ENCODE peak calls at places on chromosome 16, in five cellular contexts. F is NCI-H1694, D is NCI-H345, W is lung microvascular endothelial cell, H is posterior vena cava. E is an unnamed sample.

GRCh38 chr16:86128246-86128645 is 229.3 kb downstream of the IRF8 start:
- DNase-seq in F (no peak), D (no peak), W (no peak), H (no peak), E (no peak)

GRCh38 chr16:16075463-16076399 is 126.3 kb downstream of the ABCC1 start:
- DNase-seq in F (no peak), D (no peak), W (no peak), H (peak), E (peak)

GRCh38 chr16:49952386-49952785 is 72.6 kb upstream of the CNEP1R1 start:
- DNase-seq in F (no peak), D (no peak), W (no peak), H (peak), E (no peak)

GRCh38 chr16:88965826-88966480 is 11.1 kb downstream of the CBFA2T3 start:
- DNase-seq in F (no peak), D (no peak), W (no peak), H (no peak), E (no peak)

GRCh38 chr16:12613131-12613991 is 190.3 kb downstream of the CPPED1 start:
- DNase-seq in F (no peak), D (no peak), W (no peak), H (no peak), E (no peak)

GRCh38 chr16:88743693-88744519 is 37.6 kb downstream of the CTU2 start:
- DNase-seq in F (peak), D (peak), W (peak), H (peak), E (no peak)

GRCh38 chr16:22848451-22848850 is 34.5 kb downstream of the HS3ST2 start:
- DNase-seq in F (no peak), D (no peak), W (no peak), H (no peak), E (no peak)

GRCh38 chr16:11994187-11995119 is 17.9 kb downstream of the SNX29 start:
- DNase-seq in F (no peak), D (no peak), W (peak), H (no peak), E (no peak)

GRCh38 chr16:85674828-85675227 is 13.9 kb downstream of the GINS2 start:
- DNase-seq in F (no peak), D (no peak), W (no peak), H (no peak), E (no peak)

GRCh38 chr16:88854306-88855111 is 2.2 kb downstream of the GALNS start:
- DNase-seq in F (no peak), D (no peak), W (no peak), H (no peak), E (peak)

GRCh38 chr16:79170565-79171242 is 429.8 kb downstream of the MAF start:
- DNase-seq in F (no peak), D (no peak), W (no peak), H (no peak), E (no peak)

GRCh38 chr16:72542103-72542502 is 370.1 kb upstream of the PMFBP1 start:
- DNase-seq in F (no peak), D (no peak), W (no peak), H (no peak), E (no peak)

GRCh38 chr16:86072328-86073102 is 173.6 kb downstream of the IRF8 start:
- DNase-seq in F (peak), D (peak), W (peak), H (peak), E (no peak)

GRCh38 chr16:57834936-57835335 is 32.6 kb upstream of the KIFC3 start:
- DNase-seq in F (no peak), D (no peak), W (no peak), H (no peak), E (no peak)

GRCh38 chr16:21704733-21705132 is 41.0 kb downstream of the OTOA start:
- DNase-seq in F (no peak), D (no peak), W (no peak), H (no peak), E (no peak)

GRCh38 chr16:12927591-12927990 is 26.2 kb downstream of the SHISA9 start:
- DNase-seq in F (no peak), D (no peak), W (no peak), H (no peak), E (no peak)

GRCh38 chr16:4016648-4017047 is 99.6 kb downstream of the ADCY9 start:
- DNase-seq in F (no peak), D (no peak), W (no peak), H (no peak), E (peak)

GRCh38 chr16:66387817-66388332 is 21.4 kb downstream of the CDH5 start:
- DNase-seq in F (no peak), D (no peak), W (no peak), H (no peak), E (no peak)

GRCh38 chr16:8828541-8829165 is 31.0 kb downstream of the PMM2 start:
- DNase-seq in F (no peak), D (no peak), W (peak), H (no peak), E (no peak)

GRCh38 chr16:2701272-2701671 is 18.8 kb downstream of the PRSS27 start:
- DNase-seq in F (no peak), D (no peak), W (no peak), H (no peak), E (no peak)

GRCh38 chr16:18839555-18839954 is 38.2 kb upstream of the ARL6IP1 start:
- DNase-seq in F (no peak), D (no peak), W (no peak), H (no peak), E (no peak)

GRCh38 chr16:23377071-23377931 is 75.2 kb downstream of the SCNN1B start:
- DNase-seq in F (no peak), D (no peak), W (no peak), H (no peak), E (no peak)

GRCh38 chr16:31465788-31466370 is 6.1 kb upstream of the TGFB1I1 start:
- DNase-seq in F (no peak), D (no peak), W (no peak), H (peak), E (no peak)

GRCh38 chr16:66658860-66659190 is 37.7 kb downstream of the CMTM4 start:
- DNase-seq in F (no peak), D (no peak), W (no peak), H (no peak), E (no peak)

GRCh38 chr16:77214411-77215138 is 15.4 kb downstream of the SYCE1L start:
- DNase-seq in F (no peak), D (no peak), W (no peak), H (no peak), E (no peak)

E was measured in GF-D8.